ENCODE peak calls at places on chromosomes 7 and 10, in seven cellular contexts. S is germinal center; Q is stimulated activated CD8-positive, alpha-beta memory T cell treated with anti-CD3 and anti-CD28 coated beads, Interleukin-12 subunit alpha, Interleukin-12 subunit beta, amount 100 ng/mL, for 1 hour; E is IMR-90; T is sciatic nerve; G is Panc1; U is RPMI8226. D is an unnamed sample.

GRCh38 chr10:125392140-125392539 is 231.8 kb upstream of the CTBP2 start:
- DNase-seq in S (no peak), Q (no peak), E (no peak), T (no peak), G (no peak), U (no peak), D (no peak)

GRCh38 chr7:158843775-158844174 is 12.6 kb upstream of the DYNC2I1 start:
- DNase-seq in S (no peak), Q (no peak), E (no peak), T (no peak), G (no peak), U (no peak), D (peak)

GRCh38 chr10:48633381-48634197 is 28.7 kb upstream of the ARHGAP22 start:
- DNase-seq in S (peak), Q (no peak), E (no peak), T (no peak), G (no peak), U (no peak), D (no peak)

GRCh38 chr10:133565441-133566294 is at the start of gene SYCE1:
- DNase-seq in S (peak), Q (no peak), E (no peak), T (no peak), G (no peak), U (no peak), D (peak)

GRCh38 chr10:71268247-71268691 is 50.8 kb upstream of the SLC29A3 start:
- DNase-seq in S (no peak), Q (no peak), E (peak), T (no peak), G (no peak), U (no peak), D (peak)

GRCh38 chr7:55240418-55241142 is 124.6 kb upstream of the LANCL2 start:
- DNase-seq in S (no peak), Q (no peak), E (no peak), T (no peak), G (no peak), U (no peak), D (no peak)

GRCh38 chr10:3043512-3044368 is 23.6 kb upstream of the PFKP start:
- DNase-seq in S (peak), Q (no peak), E (peak), T (peak), G (peak), U (peak), D (peak)

GRCh38 chr10:3293536-3294431 is 121.2 kb upstream of the PITRM1 start:
- DNase-seq in S (no peak), Q (no peak), E (peak), T (no peak), G (no peak), U (no peak), D (no peak)

GRCh38 chr10:7411671-7412481 is 1.0 kb upstream of the SFMBT2 start:
- DNase-seq in S (no peak), Q (no peak), E (no peak), T (no peak), G (no peak), U (no peak), D (peak)

GRCh38 chr10:80405636-80406035 is 2.7 kb upstream of the PRXL2A start:
- DNase-seq in S (no peak), Q (no peak), E (peak), T (no peak), G (no peak), U (no peak), D (peak)

GRCh38 chr10:101152316-101152715 is 21.2 kb downstream of the TLX1 start:
- DNase-seq in S (no peak), Q (no peak), E (no peak), T (no peak), G (no peak), U (no peak), D (no peak)

GRCh38 chr10:70354566-70355233 is 27.7 kb downstream of the LRRC20 start:
- DNase-seq in S (no peak), Q (no peak), E (no peak), T (no peak), G (no peak), U (no peak), D (no peak)

GRCh38 chr10:58473966-58474365 is 38.7 kb upstream of the BICC1 start:
- DNase-seq in S (no peak), Q (no peak), E (peak), T (no peak), G (no peak), U (no peak), D (no peak)

GRCh38 chr10:118870467-118871243 is 115.9 kb upstream of the CACUL1 start:
- DNase-seq in S (no peak), Q (no peak), E (peak), T (no peak), G (no peak), U (no peak), D (no peak)

GRCh38 chr7:44853391-44853790 is 5.5 kb upstream of the H2AZ2 start:
- DNase-seq in S (no peak), Q (no peak), E (no peak), T (no peak), G (no peak), U (peak), D (no peak)

GRCh38 chr7:129530881-129531391 is 28.6 kb downstream of the SMKR1 start:
- DNase-seq in S (no peak), Q (no peak), E (peak), T (no peak), G (peak), U (no peak), D (no peak)

GRCh38 chr10:102542800-102543418 is 39.1 kb downstream of the SUFU start:
- DNase-seq in S (no peak), Q (no peak), E (peak), T (no peak), G (no peak), U (no peak), D (no peak)

GRCh38 chr10:102752934-102753664 is 9.4 kb downstream of the WBP1L start:
- DNase-seq in S (peak), Q (no peak), E (peak), T (no peak), G (no peak), U (peak), D (peak)

GRCh38 chr7:17940302-17941170 is at the start of gene SNX13:
- DNase-seq in S (peak), Q (peak), E (peak), T (peak), G (peak), U (peak), D (peak)

GRCh38 chr10:62637249-62638061 is 167.1 kb upstream of the ADO start:
- DNase-seq in S (no peak), Q (peak), E (peak), T (no peak), G (no peak), U (peak), D (no peak)

GRCh38 chr10:6927001-6927400 is 346.9 kb upstream of the PRKCQ start:
- DNase-seq in S (no peak), Q (no peak), E (no peak), T (no peak), G (no peak), U (peak), D (no peak)

GRCh38 chr7:7967909-7968543 is 570 bp upstream of the GLCCI1 start:
- DNase-seq in S (no peak), Q (no peak), E (no peak), T (no peak), G (no peak), U (peak), D (no peak)

GRCh38 chr10:132922872-132923271 is 19.5 kb downstream of the CFAP46 start:
- DNase-seq in S (no peak), Q (no peak), E (no peak), T (no peak), G (no peak), U (no peak), D (no peak)

GRCh38 chr7:40859076-40859475 is 724.3 kb downstream of the SUGCT start:
- DNase-seq in S (no peak), Q (no peak), E (no peak), T (no peak), G (no peak), U (no peak), D (no peak)

GRCh38 chr7:31432831-31433340 is 81.0 kb upstream of the ITPRID1 start:
- DNase-seq in S (no peak), Q (no peak), E (no peak), T (no peak), G (no peak), U (no peak), D (no peak)

GRCh38 chr7:7157177-7157886 is 25.0 kb upstream of the C1GALT1 start:
- DNase-seq in S (peak), Q (peak), E (peak), T (no peak), G (no peak), U (no peak), D (no peak)

GRCh38 chr7:137073571-137074325 is 205.3 kb downstream of the CHRM2 start:
- DNase-seq in S (no peak), Q (no peak), E (peak), T (no peak), G (no peak), U (no peak), D (no peak)

D was measured in H7.